ENCODE peak calls at places on chromosomes 13 and 19, in eight cellular contexts. G, P, L, Z, J, N, Q and S are unnamed samples.

GRCh38 chr13:90375851-90376250 is 971.6 kb upstream of the MIR17HG start:
- DNase-seq in G (peak; percentile 30), P (no peak), L (no peak), Z (no peak), J (no peak), N (no peak), Q (no peak), S (no peak)

GRCh38 chr13:109859898-109860297 is 73.5 kb upstream of the IRS2 start:
- DNase-seq in G (no peak), P (no peak), L (no peak), Z (no peak), J (no peak), N (no peak), Q (no peak), S (no peak)

GRCh38 chr19:14370169-14370998 is 10.9 kb upstream of the ADGRE5 start:
- DNase-seq in G (no peak), P (no peak), L (no peak), Z (no peak), J (no peak), N (no peak), Q (no peak), S (no peak)

GRCh38 chr13:46170687-46171086 is 11.3 kb downstream of the LCP1 start:
- DNase-seq in G (no peak), P (no peak), L (no peak), Z (no peak), J (no peak), N (no peak), Q (no peak), S (no peak)

GRCh38 chr19:13018037-13018914 is 23.0 kb downstream of the NFIX start:
- DNase-seq in G (peak; percentile 80), P (no peak), L (peak; percentile 55), Z (peak; percentile 75), J (no peak), N (peak; percentile 68), Q (no peak), S (peak; percentile 83)

GRCh38 chr19:6247007-6247288 is 32.8 kb downstream of the MLLT1 start:
- DNase-seq in G (no peak), P (no peak), L (no peak), Z (no peak), J (no peak), N (no peak), Q (no peak), S (no peak)

GRCh38 chr13:103757361-103757760 is 691.1 kb upstream of the SLC10A2 start:
- DNase-seq in G (no peak), P (no peak), L (no peak), Z (no peak), J (no peak), N (no peak), Q (no peak), S (no peak)

GRCh38 chr13:59689057-59689456 is 474.7 kb downstream of the DIAPH3 start:
- DNase-seq in G (no peak), P (no peak), L (no peak), Z (no peak), J (no peak), N (peak; percentile 83), Q (no peak), S (no peak)

GRCh38 chr13:23760000-23760399 is 129.2 kb downstream of the MIPEP start:
- DNase-seq in G (no peak), P (no peak), L (no peak), Z (no peak), J (no peak), N (no peak), Q (no peak), S (no peak)

GRCh38 chr13:28568286-28568685 is 73.4 kb upstream of the FLT1 start:
- DNase-seq in G (peak; percentile 11), P (no peak), L (no peak), Z (peak; percentile 71), J (no peak), N (no peak), Q (no peak), S (no peak)

GRCh38 chr19:35438527-35438926 is 9.5 kb upstream of the FFAR2 start:
- DNase-seq in G (no peak), P (no peak), L (no peak), Z (no peak), J (no peak), N (no peak), Q (no peak), S (no peak)

GRCh38 chr13:102236830-102237621 is 164.8 kb downstream of the FGF14 start:
- DNase-seq in G (no peak), P (no peak), L (no peak), Z (no peak), J (no peak), N (peak; percentile 59), Q (no peak), S (no peak)

GRCh38 chr19:55703790-55704215 is 28.8 kb downstream of the EPN1 start:
- DNase-seq in G (peak; percentile 6), P (no peak), L (no peak), Z (no peak), J (no peak), N (peak; percentile 90), Q (peak; percentile 15), S (no peak)

GRCh38 chr13:53637971-53638547 is 609.4 kb downstream of the OLFM4 start:
- DNase-seq in G (no peak), P (no peak), L (no peak), Z (no peak), J (no peak), N (no peak), Q (no peak), S (no peak)

GRCh38 chr13:99666146-99666805 is 165.0 kb downstream of the TM9SF2 start:
- DNase-seq in G (no peak), P (no peak), L (no peak), Z (no peak), J (no peak), N (no peak), Q (no peak), S (no peak)

GRCh38 chr13:46015374-46015773 is 37.2 kb downstream of the ZC3H13 start:
- DNase-seq in G (peak; percentile 12), P (no peak), L (no peak), Z (no peak), J (no peak), N (no peak), Q (no peak), S (no peak)

DNA sequence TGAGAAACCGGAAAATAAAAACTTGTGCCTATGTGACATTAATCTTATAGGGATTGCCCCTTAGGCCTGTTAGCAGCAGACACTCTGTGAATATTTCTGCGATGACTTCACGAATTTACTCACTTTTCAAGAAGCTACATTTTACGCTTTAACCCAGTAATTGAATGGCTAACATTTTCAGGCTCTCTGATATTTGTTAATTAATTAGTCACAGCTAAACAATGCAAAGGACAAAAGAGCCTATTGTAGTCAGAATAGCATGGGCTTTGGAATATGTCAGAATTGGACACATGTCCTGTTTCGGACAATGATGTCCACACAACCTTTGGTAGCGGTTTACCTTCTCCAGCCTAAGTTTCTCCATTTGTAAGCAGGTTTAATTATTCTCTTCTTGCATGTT is 506.5 kb downstream of the EFNB2 start:
- DNase-seq in G (peak; percentile 80), P (no peak), L (peak; percentile 20), Z (no peak), J (no peak), N (no peak), Q (no peak), S (no peak)
- TF ChIP-seq CTCF in G (no peak), P (no peak), L (no peak), Z (no peak), J (no peak), N (no peak), Q (no peak), S (no peak)

DNA sequence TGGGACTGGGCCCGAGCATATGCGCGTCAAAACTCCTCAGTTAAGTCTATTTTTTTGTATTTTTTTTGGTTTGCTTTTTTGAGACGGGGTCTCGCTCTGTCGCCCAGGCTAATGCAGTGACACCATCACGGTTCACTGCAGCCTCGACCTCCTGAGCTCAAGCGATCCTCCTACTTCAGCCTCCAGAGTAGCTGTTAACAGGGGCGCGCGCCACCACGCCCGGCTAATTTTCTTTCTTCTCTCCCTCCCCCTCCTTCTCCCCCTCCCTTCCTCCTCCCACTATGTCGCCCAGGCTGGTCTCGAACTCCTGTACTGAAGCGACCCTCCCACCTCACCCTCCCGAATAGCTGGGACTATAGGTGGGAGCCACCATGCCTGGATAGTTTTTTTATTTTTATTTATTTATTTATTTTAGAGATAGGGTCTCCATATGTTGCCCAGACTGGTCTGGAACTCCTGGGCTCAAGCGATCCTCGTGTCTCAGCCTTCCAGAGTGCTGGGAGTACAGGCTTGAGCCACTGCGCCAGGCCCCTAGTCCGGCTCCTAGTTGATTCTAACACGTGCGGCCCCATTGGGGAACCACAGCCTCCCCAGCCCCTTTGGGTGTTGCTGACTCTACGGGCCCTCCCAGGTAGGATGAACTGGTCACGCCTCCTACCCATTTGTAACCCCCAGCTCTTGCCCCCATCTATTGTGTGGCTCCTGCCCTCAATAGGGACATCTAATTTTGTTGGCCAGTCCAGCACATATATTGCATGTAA is 810 bp upstream of the ZNF837 start:
- DNase-seq in G (no peak), P (no peak), L (no peak), Z (no peak), J (no peak), N (peak; percentile 42), Q (no peak), S (no peak)
- TF ChIP-seq CTCF in G (no peak), P (no peak), L (no peak), Z (no peak), J (no peak), N (no peak), Q (no peak), S (no peak)

GRCh38 chr13:96967248-96967745 is 27.0 kb downstream of the OXGR1 start:
- DNase-seq in G (no peak), P (no peak), L (no peak), Z (no peak), J (no peak), N (peak; percentile 52), Q (no peak), S (no peak)
- TF ChIP-seq CTCF in G (no peak), P (peak; percentile 69), L (no peak), Z (no peak), J (no peak), N (peak; percentile 61), Q (no peak), S (no peak)

DNA sequence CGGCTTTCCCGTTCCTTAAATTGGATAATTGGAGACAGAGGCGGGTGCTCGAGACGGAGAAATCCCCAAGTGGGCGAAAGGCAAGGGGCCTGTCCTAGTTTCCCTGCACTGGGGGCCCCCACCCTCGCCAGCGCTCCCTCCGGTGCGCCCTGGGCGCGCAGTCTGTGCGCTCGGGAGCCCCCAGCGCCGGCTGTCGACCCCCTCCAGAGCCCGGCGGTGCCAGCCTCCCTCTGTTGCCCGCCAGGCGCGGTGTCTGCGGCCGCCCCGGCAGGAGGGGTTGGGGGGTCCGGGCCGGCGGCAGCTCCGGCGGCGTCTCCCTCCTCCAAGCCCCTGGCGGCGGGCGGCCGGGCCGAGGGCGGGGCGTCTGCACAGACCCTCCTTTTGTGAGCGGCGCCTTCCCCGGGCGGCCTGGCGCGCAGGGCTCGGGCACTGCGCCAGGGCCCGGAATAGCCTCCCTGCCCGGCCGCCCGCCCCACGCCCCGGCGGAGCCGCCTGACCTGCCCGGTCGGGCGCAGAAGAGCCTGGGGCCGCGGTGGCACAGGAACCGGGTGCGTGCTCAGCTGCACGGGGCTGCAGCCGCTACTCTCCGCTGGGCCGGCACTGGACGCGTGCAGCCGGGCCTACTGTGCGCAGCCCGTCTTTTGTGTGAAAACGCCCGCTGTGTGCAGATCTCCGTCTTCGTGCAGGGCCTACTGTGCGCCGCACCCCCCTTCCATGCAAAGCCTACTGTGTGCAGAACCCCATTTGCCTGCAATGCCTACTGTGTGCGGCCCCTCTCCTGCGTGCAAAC is 13.2 kb downstream of the GADD45B start:
- DNase-seq in G (peak; percentile 40), P (peak; percentile 57), L (no peak), Z (peak; percentile 50), J (no peak), N (peak; percentile 87), Q (no peak), S (no peak)
- TF ChIP-seq CTCF in G (no peak), P (no peak), L (no peak), Z (peak; percentile 24), J (peak; percentile 32), N (peak; percentile 46), Q (no peak), S (peak; percentile 19)